ENCODE peak calls at places on chromosomes 12 and 14, in ten cellular contexts. M is cardiac fibroblast, W is BE2C, X is cardiac muscle cell, C is bronchial epithelial cell, P is AG09319, E is right lobe of liver, J is Caco-2, H is endothelial cell, B is endothelial cell of umbilical vein. T is an unnamed sample.
A peak's percentile ranks its signal among the peaks of the same experiment; 100 is the strongest.

GRCh38 chr12:49804821-49805220 is 23.4 kb downstream of the NCKAP5L start:
- DNase-seq in H (no peak), W (no peak), E (no peak), C (no peak), J (no peak), P (no peak), M (no peak), B (no peak), X (no peak), T (no peak)

GRCh38 chr14:44846232-44846824 is 115.4 kb downstream of the KLHL28 start:
- DNase-seq in C (peak; percentile 42), H (peak; percentile 26), M (peak; percentile 67), P (peak; percentile 16), E (no peak), W (peak; percentile 27), X (peak; percentile 64), J (no peak), B (peak; percentile 38), T (peak; percentile 45)

GRCh38 chr12:124655317-124656213 is 88.2 kb upstream of the NCOR2 start:
- DNase-seq in P (peak; percentile 88), B (peak; percentile 87), H (no peak), M (peak; percentile 95), W (peak; percentile 72), X (peak; percentile 71), E (no peak), J (no peak), C (peak; percentile 20), T (no peak)

GRCh38 chr14:101635238-101636080 is 74.2 kb downstream of the DIO3 start:
- DNase-seq in B (no peak), H (no peak), C (no peak), P (no peak), M (no peak), X (no peak), E (no peak), W (no peak), J (no peak), T (no peak)

GRCh38 chr12:59719701-59720100 is 123.9 kb downstream of the SLC16A7 start:
- DNase-seq in P (no peak), C (no peak), W (no peak), X (no peak), M (no peak), E (no peak), H (no peak), J (no peak), B (no peak), T (no peak)

GRCh38 chr12:69247253-69248018 is 8.1 kb downstream of the CPSF6 start:
- DNase-seq in P (no peak), C (no peak), B (no peak), J (no peak), W (no peak), E (no peak), X (no peak), H (no peak), M (no peak), T (no peak)

GRCh38 chr14:91953170-91953985 is 5.9 kb upstream of the FBLN5 start:
- DNase-seq in C (no peak), B (no peak), J (no peak), X (no peak), E (no peak), H (no peak), P (no peak), M (peak; percentile 66), W (no peak), T (no peak)

GRCh38 chr14:80523518-80524117 is 312.3 kb upstream of the DIO2 start:
- DNase-seq in W (no peak), B (peak; percentile 47), X (no peak), J (no peak), M (peak; percentile 54), P (no peak), C (peak; percentile 63), E (no peak), H (no peak), T (no peak)

GRCh38 chr12:27984275-27984674 is 11.7 kb upstream of the PTHLH start:
- DNase-seq in H (no peak), B (peak; percentile 34), J (no peak), P (no peak), W (no peak), M (peak; percentile 74), C (peak; percentile 90), X (no peak), E (no peak), T (no peak)

DNA sequence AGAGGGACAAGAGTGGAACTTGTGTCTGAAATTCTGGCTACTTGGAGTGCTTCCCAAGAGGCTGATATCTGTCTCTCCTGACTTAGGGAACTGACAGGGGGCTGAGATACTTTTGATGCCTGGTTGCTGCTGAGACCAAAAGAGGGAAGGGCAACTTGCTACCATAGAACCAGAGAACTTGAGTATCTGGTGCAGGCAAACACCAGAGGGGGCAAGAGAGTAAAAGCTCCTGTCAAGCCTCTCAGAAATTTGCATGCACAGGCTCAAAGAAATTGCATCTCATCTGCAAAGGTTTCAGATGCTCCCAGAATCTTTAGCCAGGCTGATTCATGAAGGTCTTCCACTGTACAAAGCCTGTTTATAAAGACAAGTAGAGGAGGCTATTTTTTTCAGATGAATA is 391.3 kb upstream of the FOXG1 start:
- DNase-seq in H (peak; percentile 36), M (peak; percentile 52), X (peak; percentile 58), C (peak; percentile 41), E (no peak), W (peak; percentile 9), J (peak; percentile 34), P (peak; percentile 0), B (peak; percentile 19), T (no peak)
- TF ChIP-seq CTCF in H (peak; percentile 52), M (peak; percentile 48), X (peak; percentile 76), C (peak; percentile 77), E (peak; percentile 5), W (peak; percentile 38), J (peak; percentile 49), P (peak; percentile 49), B (peak; percentile 39), T (no peak)

GRCh38 chr14:73634333-73634833 is 10.4 kb upstream of the DNAL1 start:
- DNase-seq in M (peak; percentile 12), E (no peak), C (peak; percentile 6), J (no peak), B (peak; percentile 29), X (peak; percentile 54), P (no peak), H (peak; percentile 50), W (peak; percentile 38), T (peak; percentile 41)
- TF ChIP-seq CTCF in M (peak; percentile 16), E (peak; percentile 29), C (peak; percentile 54), J (no peak), B (peak; percentile 61), X (peak; percentile 52), P (peak; percentile 17), H (no peak), W (peak; percentile 34), T (peak; percentile 30)

GRCh38 chr12:95142752-95143151 is 69.3 kb upstream of the NR2C1 start:
- DNase-seq in B (no peak), H (no peak), W (no peak), P (no peak), E (no peak), M (no peak), C (no peak), X (no peak), J (no peak), T (no peak)
- TF ChIP-seq CTCF in B (no peak), H (no peak), W (no peak), P (no peak), E (no peak), M (no peak), C (no peak), X (no peak), J (no peak), T (no peak)

GRCh38 chr12:21814814-21815213 is 40.3 kb upstream of the KCNJ8 start:
- DNase-seq in X (no peak), H (no peak), C (no peak), W (no peak), B (no peak), P (no peak), J (no peak), E (peak; percentile 51), M (no peak), T (no peak)
- TF ChIP-seq CTCF in X (no peak), H (no peak), C (no peak), W (no peak), B (no peak), P (no peak), J (no peak), E (no peak), M (no peak), T (no peak)

GRCh38 chr12:24544368-24544767 is 404.5 kb downstream of the BCAT1 start:
- DNase-seq in C (no peak), B (no peak), H (no peak), J (no peak), X (no peak), M (no peak), E (no peak), P (no peak), W (no peak), T (no peak)
- TF ChIP-seq CTCF in C (no peak), B (no peak), H (no peak), J (no peak), X (no peak), M (no peak), E (no peak), P (no peak), W (no peak), T (no peak)